ENCODE peak calls at places on chromosomes 3 and 15, in five cellular contexts. F is skeletal muscle cell, S is substantia nigra, Q is activated T-helper 1 cell treated with Interleukin-2 at 50 U/mL for 16 hours, X is suprapubic skin. U is an unnamed sample.

GRCh38 chr3:49720383-49721164 is 1.1 kb upstream of the AMIGO3 start:
- DNase-seq in S (no peak), X (peak; percentile 59), F (no peak), Q (no peak), U (no peak)

GRCh38 chr3:17151598-17152373 is 267.0 kb downstream of the PLCL2 start:
- DNase-seq in Q (peak; percentile 79), F (no peak), S (no peak), X (no peak), U (no peak)

GRCh38 chr3:72171461-72171860 is 386.5 kb upstream of the PROK2 start:
- DNase-seq in F (no peak), Q (no peak), S (no peak), X (no peak), U (no peak)

GRCh38 chr3:120745466-120745865 is 2.9 kb downstream of the GTF2E1 start:
- DNase-seq in F (no peak), X (no peak), Q (no peak), S (no peak), U (no peak)

GRCh38 chr3:99640214-99640851 is 1.9 kb downstream of the COL8A1 start:
- DNase-seq in S (no peak), F (peak; percentile 76), X (no peak), Q (no peak), U (no peak)

GRCh38 chr15:79088426-79089205 is 2.0 kb downstream of the RASGRF1 start:
- DNase-seq in S (no peak), Q (no peak), X (no peak), F (no peak), U (no peak)

GRCh38 chr15:73633991-73634495 is 854 bp upstream of the NPTN start:
- DNase-seq in Q (no peak), F (peak; percentile 86), S (no peak), X (no peak), U (no peak)

GRCh38 chr3:66553714-66554113 is 52.9 kb upstream of the LRIG1 start:
- DNase-seq in S (no peak), Q (no peak), F (no peak), X (no peak), U (no peak)

GRCh38 chr3:185195652-185196051 is 42.8 kb upstream of the C3orf70 start:
- DNase-seq in S (no peak), X (no peak), Q (no peak), F (no peak), U (no peak)

GRCh38 chr3:48140284-48140683 is 47.9 kb downstream of the CDC25A start:
- DNase-seq in F (no peak), Q (no peak), S (no peak), X (no peak), U (no peak)

GRCh38 chr3:182364723-182365650 is 428.3 kb upstream of the ATP11B start:
- DNase-seq in S (peak; percentile 2), X (no peak), F (peak; percentile 18), Q (no peak), U (peak; percentile 95)

GRCh38 chr3:37400945-37401344 is 226.6 kb upstream of the LRRFIP2 start:
- DNase-seq in Q (no peak), S (no peak), F (no peak), X (no peak), U (no peak)

GRCh38 chr3:157913052-157913451 is 193.2 kb downstream of the SHOX2 start:
- DNase-seq in S (no peak), Q (no peak), F (peak; percentile 76), X (no peak), U (no peak)

GRCh38 chr3:56042326-56042951 is 425.8 kb downstream of the ERC2 start:
- DNase-seq in Q (no peak), S (no peak), F (no peak), X (no peak), U (peak; percentile 26)

GRCh38 chr3:70996082-70996481 is 587.4 kb downstream of the FOXP1 start:
- DNase-seq in Q (no peak), F (no peak), X (no peak), S (no peak), U (no peak)

GRCh38 chr15:36932070-36932469 is 168.3 kb downstream of the MEIS2 start:
- DNase-seq in S (no peak), F (no peak), X (no peak), Q (no peak), U (no peak)

GRCh38 chr3:197212290-197212689 is 86.1 kb downstream of the DLG1 start:
- DNase-seq in F (no peak), Q (no peak), S (no peak), X (no peak), U (no peak)